ENCODE peak calls at places on chromosomes 5 and 9, in six cellular contexts. O, B, E, J, D and T are unnamed samples.

GRCh38 chr5:90096415-90097081 is 313.0 kb downstream of the CETN3 start:
- DNase-seq in O (peak), B (peak), E (peak), J (no peak), D (no peak), T (no peak)

GRCh38 chr5:54655266-54655665 is 137.7 kb downstream of the SNX18 start:
- DNase-seq in O (no peak), B (no peak), E (no peak), J (no peak), D (no peak), T (no peak)

GRCh38 chr5:78792342-78793055 is 143.9 kb upstream of the LHFPL2 start:
- DNase-seq in O (no peak), B (no peak), E (no peak), J (no peak), D (no peak), T (no peak)

GRCh38 chr9:6759114-6759977 is 1.6 kb downstream of the KDM4C start:
- DNase-seq in O (peak), B (peak), E (peak), J (peak), D (no peak), T (peak)

GRCh38 chr9:16768816-16769215 is 101.7 kb downstream of the BNC2 start:
- DNase-seq in O (no peak), B (peak), E (no peak), J (no peak), D (peak), T (no peak)

GRCh38 chr5:61232490-61232889 is 70.2 kb upstream of the SMIM15 start:
- DNase-seq in O (no peak), B (no peak), E (no peak), J (no peak), D (no peak), T (no peak)

GRCh38 chr5:136424835-136425694 is 59.7 kb upstream of the TRPC7 start:
- DNase-seq in O (peak), B (peak), E (peak), J (peak), D (peak), T (peak)

GRCh38 chr9:89375181-89375760 is 57.0 kb downstream of the SECISBP2 start:
- DNase-seq in O (peak), B (no peak), E (no peak), J (peak), D (no peak), T (no peak)

GRCh38 chr5:153818626-153819025 is 220.1 kb downstream of the FAM114A2 start:
- DNase-seq in O (no peak), B (no peak), E (no peak), J (no peak), D (no peak), T (no peak)

GRCh38 chr9:70044450-70045307 is 1.0 kb downstream of the MAMDC2 start:
- DNase-seq in O (no peak), B (peak), E (no peak), J (no peak), D (peak), T (peak)

GRCh38 chr5:77424921-77425320 is 67.2 kb downstream of the WDR41 start:
- DNase-seq in O (no peak), B (no peak), E (no peak), J (no peak), D (no peak), T (no peak)

GRCh38 chr5:71883745-71884103 is 164.6 kb downstream of the CARTPT start:
- DNase-seq in O (no peak), B (no peak), E (no peak), J (no peak), D (no peak), T (no peak)

GRCh38 chr5:138789771-138790242 is 36.6 kb downstream of the CTNNA1 start:
- DNase-seq in O (no peak), B (peak), E (peak), J (peak), D (peak), T (peak)

GRCh38 chr9:79603222-79603925 is 31.6 kb downstream of the TLE4 start:
- DNase-seq in O (no peak), B (no peak), E (no peak), J (no peak), D (no peak), T (no peak)

GRCh38 chr9:123335227-123335985 is 20.6 kb upstream of the CRB2 start:
- DNase-seq in O (no peak), B (peak), E (no peak), J (no peak), D (peak), T (no peak)

GRCh38 chr9:96009690-96010477 is 134.4 kb downstream of the ERCC6L2 start:
- DNase-seq in O (peak), B (no peak), E (no peak), J (no peak), D (no peak), T (peak)

GRCh38 chr9:10858817-10859216 is 246.0 kb upstream of the PTPRD start:
- DNase-seq in O (no peak), B (no peak), E (no peak), J (no peak), D (no peak), T (no peak)

GRCh38 chr5:57037355-57037754 is 85.4 kb upstream of the MIER3 start:
- DNase-seq in O (no peak), B (peak), E (peak), J (peak), D (peak), T (no peak)

GRCh38 chr5:173265433-173265832 is 30.4 kb upstream of the NKX2-5 start:
- DNase-seq in O (no peak), B (no peak), E (no peak), J (no peak), D (no peak), T (no peak)
- TF ChIP-seq EZH2phosphoT487 in O (no peak), B (no peak), E (no peak), J (no peak), D (no peak), T (no peak)

DNA sequence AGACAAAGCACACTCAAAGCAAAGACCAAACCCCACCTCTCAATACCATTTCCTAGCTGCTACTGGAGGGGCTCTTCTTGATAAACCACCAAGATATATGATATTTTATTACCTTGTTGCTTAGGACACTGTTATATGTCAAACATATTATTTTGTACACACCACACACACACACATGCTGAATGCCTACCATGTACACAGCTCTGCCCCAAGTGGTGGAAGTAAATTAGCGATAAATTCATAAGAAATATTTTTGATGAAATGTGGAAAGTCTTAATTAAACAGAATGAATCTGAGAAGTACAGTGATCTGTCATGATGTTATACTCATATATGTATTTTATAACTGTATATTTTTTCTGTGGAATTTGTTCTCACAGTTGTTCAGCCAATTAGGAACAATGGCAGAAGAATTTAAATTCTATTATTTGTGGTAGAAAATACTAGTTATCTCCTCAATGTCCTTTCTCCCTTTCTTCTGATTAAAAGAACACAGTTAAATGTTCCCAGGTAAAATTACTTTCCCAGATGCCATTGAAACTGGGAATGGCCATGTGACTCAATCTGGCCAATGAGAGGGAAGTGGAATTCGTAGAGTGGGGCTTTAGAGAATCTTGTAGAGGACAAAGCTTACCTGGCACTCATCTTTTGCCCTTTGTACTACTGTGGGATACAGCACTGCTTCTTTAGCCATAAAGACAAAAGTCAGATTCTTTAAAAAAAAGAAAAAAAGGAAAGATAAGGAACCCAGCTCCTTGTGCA is 156.5 kb downstream of the SNCAIP start:
- DNase-seq in O (no peak), B (no peak), E (no peak), J (no peak), D (no peak), T (no peak)
- TF ChIP-seq CTCF in O (peak), B (no peak), E (peak), J (peak), D (peak), T (peak)

GRCh38 chr5:175796536-175797499 is 74.6 kb upstream of the CPLX2 start:
- DNase-seq in O (peak), B (peak), E (peak), J (peak), D (peak), T (peak)

GRCh38 chr5:175800656-175801081 is 70.7 kb upstream of the CPLX2 start:
- DNase-seq in O (peak), B (no peak), E (no peak), J (peak), D (no peak), T (no peak)

GRCh38 chr5:175798626-175799025 is 72.8 kb upstream of the CPLX2 start:
- DNase-seq in O (no peak), B (no peak), E (no peak), J (no peak), D (no peak), T (no peak)

GRCh38 chr5:175797521-175798038 is 73.8 kb upstream of the CPLX2 start:
- DNase-seq in O (peak), B (peak), E (no peak), J (peak), D (peak), T (no peak)

GRCh38 chr5:175795959-175796358 is 75.4 kb upstream of the CPLX2 start:
- DNase-seq in O (no peak), B (no peak), E (no peak), J (no peak), D (no peak), T (no peak)
- H3K4me3 ChIP-seq in O (no peak), B (peak), E (no peak), J (no peak), D (peak), T (no peak)

DNA sequence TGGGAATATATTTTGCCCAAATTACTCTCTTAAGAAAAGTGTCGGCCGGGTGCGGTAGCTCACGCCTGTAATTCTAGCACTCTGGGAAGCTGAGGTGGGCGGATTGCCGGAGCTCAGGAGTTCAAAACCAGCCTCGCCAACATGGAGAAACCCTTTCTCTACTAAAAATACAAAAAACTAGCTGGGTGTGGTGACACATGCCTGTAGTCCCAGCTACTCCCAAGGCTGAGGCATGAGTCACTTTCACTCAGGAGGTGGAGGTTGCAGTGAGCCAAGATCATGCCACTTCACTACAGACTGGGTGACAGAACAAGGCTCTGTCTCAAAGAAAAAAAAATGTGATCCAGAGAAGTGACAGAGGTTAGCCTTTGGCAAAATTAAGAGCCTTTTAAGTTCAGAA is 26.4 kb upstream of the TMEM171 start:
- DNase-seq in O (peak), B (no peak), E (peak), J (no peak), D (no peak), T (no peak)
- TF ChIP-seq EZH2phosphoT487 in O (no peak), B (no peak), E (no peak), J (no peak), D (no peak), T (no peak)

DNA sequence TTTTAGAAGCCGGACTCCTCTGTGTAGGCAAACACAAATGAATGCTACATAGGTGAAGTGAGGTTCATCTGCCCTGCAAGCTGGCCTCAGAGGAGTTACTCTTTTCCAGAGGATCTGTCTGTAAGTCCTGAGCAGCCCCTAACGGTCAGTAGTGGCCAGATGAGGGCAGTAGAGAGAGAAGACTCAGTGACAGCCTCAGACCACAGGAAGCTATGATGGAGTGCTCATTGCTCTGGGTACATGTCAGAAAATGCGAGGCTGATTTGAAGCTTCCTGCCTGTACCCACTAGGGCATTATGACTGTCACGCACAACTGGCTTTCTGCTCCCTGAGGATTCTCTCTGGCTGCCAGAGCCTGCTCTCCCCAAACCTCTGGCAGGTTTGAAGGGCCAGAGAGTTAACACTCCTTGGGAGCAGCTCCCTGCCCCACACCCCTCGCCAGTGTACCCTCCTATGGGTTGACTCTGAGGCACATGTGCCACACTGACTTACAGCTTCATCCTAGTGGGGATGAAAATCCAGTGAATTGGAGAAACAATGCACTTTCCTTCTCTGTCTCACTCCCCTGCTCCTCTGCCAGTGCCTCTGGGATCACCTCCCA is 141.5 kb downstream of the GABRG2 start:
- DNase-seq in O (peak), B (peak), E (peak), J (peak), D (peak), T (peak)
- TF ChIP-seq CTCF in O (peak), B (peak), E (peak), J (peak), D (peak), T (peak)

DNA sequence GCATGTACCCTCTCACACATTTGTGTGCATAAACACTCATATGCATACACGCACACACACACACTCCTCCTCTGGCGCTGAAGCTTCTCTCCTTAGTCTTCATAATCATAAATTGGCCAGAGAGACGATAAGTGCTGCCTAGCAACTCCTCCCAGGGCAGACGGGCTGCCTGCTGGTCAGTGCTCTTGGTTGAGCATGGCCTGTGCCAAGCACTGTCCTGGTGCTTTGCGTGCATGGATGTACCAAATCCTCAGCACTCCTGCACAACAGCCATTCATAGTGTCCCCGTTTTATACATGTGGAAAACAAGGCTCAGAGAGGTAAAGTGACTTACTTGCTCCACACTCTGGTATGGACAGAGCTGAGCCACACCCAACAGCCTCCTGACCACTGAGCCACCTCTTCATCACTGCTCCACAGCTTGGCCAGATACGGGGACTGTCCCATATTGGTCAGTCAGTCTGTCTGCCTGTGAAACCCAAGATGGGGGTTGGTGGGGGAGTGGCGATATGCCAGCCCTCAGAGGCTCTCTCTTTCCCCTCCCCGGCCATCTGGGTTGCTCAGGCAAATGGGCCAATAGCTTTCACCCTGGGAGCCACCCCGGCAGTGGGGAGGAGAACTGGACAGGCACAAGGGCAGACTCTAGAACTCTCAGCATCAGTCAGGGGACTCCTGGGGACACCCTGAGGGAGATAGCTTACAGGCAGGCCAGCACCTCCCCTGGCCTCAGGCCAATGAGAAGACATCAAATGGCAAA is 64.3 kb upstream of the GARNL3 start:
- DNase-seq in O (no peak), B (no peak), E (no peak), J (no peak), D (no peak), T (no peak)
- H3K4me3 ChIP-seq in O (no peak), B (no peak), E (no peak), J (no peak), D (no peak), T (no peak)

DNA sequence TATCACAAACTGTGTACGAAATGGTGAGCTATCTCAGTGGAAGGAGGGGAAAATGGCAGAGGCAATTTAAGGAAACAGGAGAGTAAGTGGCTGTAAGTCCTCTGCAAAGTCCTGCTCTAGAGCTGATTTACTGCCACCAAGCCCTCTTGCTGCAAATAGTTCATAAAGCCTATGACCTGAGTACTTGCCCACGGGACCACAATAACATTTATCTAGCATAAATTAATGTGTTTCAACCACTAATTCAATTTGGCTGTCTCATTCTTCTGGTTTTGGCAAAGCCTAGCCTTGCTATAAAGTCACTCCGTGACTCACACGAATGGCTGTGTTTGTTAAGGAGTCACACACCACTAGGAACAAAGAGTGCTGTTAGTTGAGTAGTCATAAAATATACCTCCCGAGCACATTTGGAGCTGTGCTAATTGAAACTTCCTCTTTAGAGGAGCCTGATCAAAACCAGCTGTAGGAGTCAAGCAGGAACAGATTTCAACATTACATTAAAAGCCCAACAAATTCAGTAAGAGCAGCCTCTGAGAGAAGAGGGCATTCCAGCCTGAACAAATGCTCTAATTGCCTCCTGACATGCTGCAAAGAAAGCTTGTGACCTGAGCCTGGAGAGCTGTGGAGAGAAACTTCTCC is 738.7 kb upstream of the ZNF608 start:
- DNase-seq in O (peak), B (peak), E (peak), J (peak), D (peak), T (no peak)
- TF ChIP-seq EZH2phosphoT487 in O (no peak), B (no peak), E (no peak), J (no peak), D (no peak), T (no peak)